ENCODE peak calls at places on chromosome 17, in seven cellular contexts. V is GM13977; Z is cardiac muscle cell; R is tibial nerve; F is CD8-positive, alpha-beta T cell; U is AG09309; I is fibroblast of mammary gland. K is an unnamed sample.
A peak's percentile ranks its signal among the peaks of the same experiment; 100 is the strongest.

GRCh38 chr17:41907185-41907556 is 11.6 kb downstream of the ACLY start:
- DNase-seq in R (no peak), F (no peak), U (peak; percentile 33), Z (no peak), I (peak; percentile 91), V (no peak), K (no peak)

GRCh38 chr17:41315814-41316430 is 412 bp upstream of the KRTAP17-1 start:
- DNase-seq in U (no peak), I (no peak), F (no peak), Z (no peak), R (no peak), V (no peak), K (no peak)

GRCh38 chr17:35891273-35891672 is 11.1 kb upstream of the CCL5 start:
- DNase-seq in Z (no peak), I (no peak), V (no peak), F (peak; percentile 32), U (no peak), R (no peak), K (no peak)

GRCh38 chr17:48620497-48621139 is 5.5 kb upstream of the HOXB8 start:
- DNase-seq in V (no peak), F (no peak), I (no peak), U (no peak), R (no peak), Z (no peak), K (no peak)

GRCh38 chr17:80957461-80957941 is 34.1 kb upstream of the CHMP6 start:
- DNase-seq in R (no peak), I (no peak), U (no peak), Z (no peak), V (no peak), F (no peak), K (no peak)

GRCh38 chr17:81031571-81032550 is 3.1 kb upstream of the BAIAP2 start:
- DNase-seq in U (no peak), F (peak; percentile 13), R (no peak), V (no peak), Z (no peak), I (no peak), K (no peak)

GRCh38 chr17:50763716-50764450 is 3.4 kb downstream of the ANKRD40CL start:
- DNase-seq in F (no peak), Z (no peak), R (no peak), I (no peak), V (no peak), U (no peak), K (no peak)

GRCh38 chr17:83147285-83147684 is 67.9 kb downstream of the METRNL start:
- DNase-seq in V (no peak), Z (no peak), R (no peak), U (no peak), I (no peak), F (no peak), K (no peak)

GRCh38 chr17:78898947-78899346 is 4.1 kb downstream of the CEP295NL start:
- DNase-seq in F (no peak), V (no peak), I (no peak), R (no peak), Z (no peak), U (no peak), K (no peak)

GRCh38 chr17:78357177-78357586 is 2.7 kb downstream of the SOCS3 start:
- DNase-seq in F (peak; percentile 38), I (peak; percentile 78), U (no peak), R (no peak), V (no peak), Z (peak; percentile 50), K (no peak)

GRCh38 chr17:49210158-49211029 is at the start of the genes ABI3 and GNGT2:
- DNase-seq in F (peak; percentile 69), Z (no peak), V (peak; percentile 90), U (no peak), I (peak; percentile 38), R (no peak), K (no peak)

GRCh38 chr17:36675786-36676185 is 74.4 kb downstream of the MRM1 start:
- DNase-seq in U (no peak), V (no peak), R (no peak), Z (no peak), F (no peak), I (no peak), K (no peak)

GRCh38 chr17:61498042-61498441 is 45.8 kb downstream of the TBX4 start:
- DNase-seq in F (no peak), Z (no peak), R (no peak), I (no peak), U (no peak), V (no peak), K (no peak)

GRCh38 chr17:43521389-43521788 is 24.8 kb downstream of the ETV4 start:
- DNase-seq in R (no peak), F (no peak), U (no peak), Z (no peak), I (no peak), V (no peak), K (no peak)

GRCh38 chr17:41655611-41656111 is 31.3 kb upstream of the KRT17 start:
- DNase-seq in U (no peak), Z (peak; percentile 34), V (no peak), I (no peak), R (peak; percentile 29), F (no peak), K (peak; percentile 84)

GRCh38 chr17:17393976-17394375 is 82.8 kb upstream of the MED9 start:
- DNase-seq in V (no peak), R (no peak), U (no peak), I (no peak), F (no peak), Z (no peak), K (no peak)

GRCh38 chr17:17024778-17025300 is 17.4 kb upstream of the MPRIP start:
- DNase-seq in U (no peak), Z (peak; percentile 49), V (no peak), R (no peak), F (no peak), I (peak; percentile 32), K (no peak)

GRCh38 chr17:47176438-47176837 is 12.7 kb downstream of the CDC27 start:
- DNase-seq in U (no peak), V (no peak), R (no peak), F (no peak), I (no peak), Z (no peak), K (no peak)

GRCh38 chr17:21452377-21453143 is 76.4 kb downstream of the KCNJ12 start:
- DNase-seq in Z (peak; percentile 73), I (peak; percentile 84), F (no peak), V (no peak), U (peak; percentile 4), R (no peak), K (no peak)

GRCh38 chr17:28878981-28879380 is 18.6 kb downstream of the FLOT2 start:
- DNase-seq in Z (peak; percentile 66), R (no peak), F (no peak), I (peak; percentile 33), U (no peak), V (peak; percentile 63), K (no peak)

GRCh38 chr17:50347087-50347893 is 1.4 kb downstream of the XYLT2 start:
- DNase-seq in R (no peak), I (no peak), Z (no peak), V (peak; percentile 12), F (no peak), U (no peak), K (no peak)

GRCh38 chr17:74049167-74049797 is 154.2 kb upstream of the RPL38 start:
- DNase-seq in R (no peak), I (no peak), V (no peak), Z (no peak), F (no peak), U (no peak), K (no peak)

GRCh38 chr17:47844230-47844629 is 3.2 kb upstream of the SCRN2 start:
- DNase-seq in V (no peak), I (no peak), Z (no peak), U (no peak), R (no peak), F (no peak), K (no peak)

GRCh38 chr17:72063262-72063661 is 57.6 kb upstream of the SOX9 start:
- DNase-seq in F (no peak), V (no peak), I (no peak), Z (no peak), R (no peak), U (no peak), K (no peak)

GRCh38 chr17:14157822-14158221 is 78.8 kb downstream of the CDRT15 start:
- DNase-seq in Z (no peak), F (no peak), V (no peak), I (no peak), R (no peak), U (no peak), K (no peak)

GRCh38 chr17:83062818-83063671 is 16.4 kb upstream of the METRNL start:
- DNase-seq in Z (no peak), I (no peak), R (peak; percentile 9), V (no peak), U (no peak), F (no peak), K (peak; percentile 62)

GRCh38 chr17:71792966-71793365 is 327.9 kb upstream of the SOX9 start:
- DNase-seq in F (no peak), Z (peak; percentile 26), V (no peak), I (peak; percentile 85), U (peak; percentile 33), R (no peak), K (no peak)

GRCh38 chr17:7841309-7841621 is 7.2 kb downstream of the KDM6B start:
- DNase-seq in I (no peak), F (no peak), R (no peak), U (no peak), V (no peak), Z (peak; percentile 52), K (no peak)
- TF ChIP-seq CTCF in I (no peak), F (no peak), R (no peak), U (no peak), V (no peak), Z (no peak), K (no peak)

DNA sequence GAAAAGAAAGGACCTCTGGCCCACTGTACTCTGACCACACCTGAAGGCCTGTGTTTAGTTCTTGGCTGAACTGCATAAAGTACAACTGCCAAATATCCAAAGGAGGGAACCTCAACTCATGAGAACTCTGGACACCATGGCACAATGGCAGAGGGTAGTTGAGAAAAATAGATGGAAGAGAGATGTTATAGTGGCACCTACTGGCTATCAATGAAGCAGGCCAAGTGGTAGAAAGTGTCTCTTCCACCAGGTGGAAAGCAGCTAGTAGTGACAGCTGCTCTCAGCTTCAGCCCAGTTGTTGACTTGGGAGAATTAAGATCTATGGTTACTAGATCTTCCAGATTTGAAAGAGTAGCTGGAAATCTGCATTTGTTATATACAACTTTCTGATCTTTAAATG is 3.2 kb downstream of the MED31 start:
- DNase-seq in V (no peak), R (no peak), F (no peak), Z (no peak), I (peak; percentile 24), U (no peak), K (no peak)
- TF ChIP-seq CTCF in V (peak; percentile 35), R (no peak), F (peak; percentile 20), Z (peak; percentile 9), I (peak; percentile 26), U (peak; percentile 22), K (no peak)

GRCh38 chr17:45019177-45019711 is 32.2 kb downstream of the DCAKD start:
- DNase-seq in Z (peak; percentile 84), I (peak; percentile 23), U (no peak), V (peak; percentile 77), R (no peak), F (no peak), K (no peak)
- TF ChIP-seq CTCF in Z (peak; percentile 28), I (no peak), U (peak; percentile 8), V (peak; percentile 69), R (peak; percentile 71), F (no peak), K (peak; percentile 61)

DNA sequence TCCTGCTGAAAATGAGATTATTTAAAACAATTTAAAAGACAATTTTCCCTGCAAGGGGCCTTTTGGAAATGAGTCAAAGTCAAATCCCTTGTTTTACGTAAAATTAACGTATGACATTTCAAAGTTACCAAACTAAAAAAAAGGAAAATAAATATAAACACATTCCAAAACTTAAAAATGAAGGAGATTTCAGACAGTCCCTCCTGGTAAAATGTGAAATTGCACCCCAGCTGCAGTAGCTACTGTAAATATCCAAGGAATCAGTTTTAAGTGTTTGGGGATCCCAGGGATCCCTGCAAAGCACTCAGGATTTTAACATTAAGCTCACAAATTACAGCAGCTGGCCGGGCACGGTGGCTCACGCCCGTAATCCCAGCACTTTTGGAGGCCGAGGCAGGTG is 63.3 kb downstream of the NXN start:
- DNase-seq in I (no peak), F (no peak), U (no peak), Z (no peak), R (no peak), V (no peak), K (no peak)
- TF ChIP-seq CTCF in I (peak; percentile 11), F (no peak), U (no peak), Z (no peak), R (no peak), V (no peak), K (peak; percentile 64)